ENCODE peak calls at places on chromosome X, in ten cellular contexts. G is endothelial cell, O is kidney, P is nephron progenitor cell, E is fibroblast of mammary gland, A is osteoblast, H is fibroblast of the aortic adventitia, C is foreskin fibroblast, V is lower lobe of right lung, S is A673. D is an unnamed sample.

GRCh38 chrX:56802921-56803848 is 74.1 kb downstream of the NBDY start:
- DNase-seq in G (peak; percentile 34), O (peak; percentile 87), P (peak; percentile 76), E (peak; percentile 83), A (peak; percentile 82), H (peak; percentile 93), C (peak; percentile 75), V (no peak), S (peak; percentile 80), D (no peak)

GRCh38 chrX:17587352-17587751 is 149.9 kb upstream of the SCML1 start:
- DNase-seq in G (no peak), O (no peak), P (no peak), E (no peak), A (no peak), H (no peak), C (no peak), V (no peak), S (no peak), D (no peak)

GRCh38 chrX:120839506-120839905 is 36.2 kb downstream of the CT47B1 start:
- DNase-seq in G (no peak), O (no peak), P (no peak), E (peak; percentile 70), A (no peak), H (peak; percentile 45), C (peak; percentile 65), V (no peak), S (peak; percentile 4), D (no peak)

GRCh38 chrX:149473966-149474365 is 31.1 kb downstream of the IDS start:
- DNase-seq in G (no peak), O (no peak), P (no peak), E (no peak), A (no peak), H (no peak), C (no peak), V (no peak), S (no peak), D (no peak)

GRCh38 chrX:107672955-107673378 is 44.7 kb downstream of the PRPS1 start:
- DNase-seq in G (peak; percentile 22), O (peak; percentile 94), P (peak; percentile 51), E (peak; percentile 90), A (no peak), H (peak; percentile 69), C (peak; percentile 58), V (peak; percentile 86), S (peak; percentile 63), D (no peak)

GRCh38 chrX:96147645-96148044 is 537.0 kb upstream of the DIAPH2 start:
- DNase-seq in G (no peak), O (no peak), P (no peak), E (no peak), A (no peak), H (peak; percentile 11), C (no peak), V (no peak), S (no peak), D (no peak)

GRCh38 chrX:110992611-110993010 is 103.4 kb upstream of the PAK3 start:
- DNase-seq in G (peak; percentile 12), O (no peak), P (peak; percentile 41), E (peak; percentile 21), A (no peak), H (peak; percentile 22), C (peak; percentile 6), V (no peak), S (peak; percentile 19), D (no peak)

GRCh38 chrX:72467171-72467570 is 105.5 kb downstream of the HDAC8 start:
- DNase-seq in G (no peak), O (no peak), P (no peak), E (no peak), A (no peak), H (no peak), C (no peak), V (no peak), S (no peak), D (no peak)

GRCh38 chrX:48508400-48509244 is at the start of gene PORCN:
- DNase-seq in G (peak; percentile 67), O (peak; percentile 94), P (peak; percentile 82), E (peak; percentile 41), A (peak; percentile 97), H (peak; percentile 47), C (peak; percentile 85), V (peak; percentile 88), S (peak; percentile 79), D (peak; percentile 55)

GRCh38 chrX:150763810-150764209 is 70.6 kb downstream of the MTMR1 start:
- DNase-seq in G (no peak), O (peak; percentile 45), P (peak; percentile 26), E (no peak), A (peak; percentile 48), H (no peak), C (no peak), V (no peak), S (no peak), D (no peak)

GRCh38 chrX:105635794-105636193 is 186.5 kb upstream of the NRK start:
- DNase-seq in G (no peak), O (no peak), P (no peak), E (no peak), A (no peak), H (no peak), C (no peak), V (no peak), S (no peak), D (no peak)

GRCh38 chrX:4708970-4709760 is 995.7 kb upstream of the PRKX start:
- DNase-seq in G (no peak), O (no peak), P (no peak), E (no peak), A (no peak), H (no peak), C (no peak), V (no peak), S (no peak), D (no peak)

GRCh38 chrX:69618803-69619202 is 2.9 kb downstream of the EDA start:
- DNase-seq in G (no peak), O (no peak), P (peak; percentile 12), E (peak; percentile 31), A (peak; percentile 48), H (peak; percentile 4), C (peak; percentile 13), V (no peak), S (peak; percentile 28), D (no peak)
- TF ChIP-seq CTCF in G (peak; percentile 41), O (no peak), P (peak; percentile 43), E (peak; percentile 42), A (peak; percentile 48), H (peak; percentile 18), C (peak; percentile 5), V (peak; percentile 28), S (peak; percentile 66), D (peak; percentile 40)

GRCh38 chrX:24515447-24515846 is 50.4 kb downstream of the PDK3 start:
- DNase-seq in G (no peak), O (no peak), P (no peak), E (peak; percentile 32), A (no peak), H (peak; percentile 21), C (peak; percentile 39), V (no peak), S (peak; percentile 39), D (no peak)
- TF ChIP-seq CTCF in G (no peak), O (no peak), P (peak; percentile 13), E (peak; percentile 39), A (no peak), H (peak; percentile 10), C (peak; percentile 9), V (peak; percentile 23), S (peak; percentile 57), D (no peak)

GRCh38 chrX:29233592-29234179 is 646.4 kb downstream of the IL1RAPL1 start:
- DNase-seq in G (no peak), O (no peak), P (no peak), E (no peak), A (no peak), H (no peak), C (no peak), V (peak; percentile 36), S (no peak), D (no peak)

GRCh38 chrX:29229802-29230201 is 642.6 kb downstream of the IL1RAPL1 start:
- DNase-seq in G (no peak), O (no peak), P (no peak), E (peak; percentile 31), A (no peak), H (peak; percentile 33), C (peak; percentile 13), V (no peak), S (no peak), D (no peak)

GRCh38 chrX:29231800-29232199 is 644.6 kb downstream of the IL1RAPL1 start:
- DNase-seq in G (no peak), O (no peak), P (no peak), E (peak; percentile 8), A (no peak), H (peak; percentile 37), C (peak; percentile 2), V (no peak), S (peak; percentile 9), D (no peak)
- TF ChIP-seq CTCF in G (no peak), O (no peak), P (peak; percentile 40), E (peak; percentile 29), A (no peak), H (peak; percentile 42), C (peak; percentile 14), V (no peak), S (peak; percentile 58), D (no peak)

DNA sequence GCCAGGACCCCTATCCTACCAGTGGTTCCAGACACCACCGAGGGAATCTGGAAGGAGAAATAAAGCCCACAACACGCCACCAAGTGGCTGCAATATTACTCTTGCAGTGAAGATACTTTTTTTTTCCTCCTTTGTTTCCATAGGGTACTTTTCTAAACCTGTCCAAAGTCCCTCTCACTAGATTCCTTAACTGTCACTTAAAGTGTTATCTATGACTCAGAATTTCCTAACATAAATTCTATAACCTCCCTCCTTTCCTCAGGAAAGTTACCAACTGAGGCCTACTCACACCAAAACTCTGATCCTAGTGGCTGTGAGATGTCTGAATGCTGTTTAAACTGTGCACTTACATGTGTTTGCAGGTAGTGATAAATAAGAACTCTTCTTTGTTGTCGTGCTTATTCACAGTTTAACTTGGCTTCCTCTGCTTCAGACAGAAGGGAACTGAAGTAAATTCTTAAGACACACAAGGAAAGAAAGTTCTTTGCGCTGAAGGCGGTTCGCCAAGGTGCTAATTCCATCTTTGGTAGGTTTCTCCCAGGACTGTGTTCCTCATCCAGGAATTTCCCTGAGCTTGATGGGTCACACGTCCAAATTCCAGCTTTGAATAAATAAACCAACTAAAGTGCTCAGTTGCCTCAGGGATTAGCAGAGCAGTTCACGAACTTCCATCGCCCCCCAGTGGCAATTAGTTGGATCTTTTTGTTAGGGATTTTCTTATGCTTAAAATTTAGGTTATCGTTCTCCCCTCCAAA is 10.7 kb upstream of the HCCS start:
- DNase-seq in G (no peak), O (no peak), P (peak; percentile 12), E (peak; percentile 69), A (no peak), H (peak; percentile 90), C (peak; percentile 76), V (no peak), S (peak; percentile 55), D (no peak)
- TF ChIP-seq CTCF in G (peak; percentile 43), O (peak; percentile 21), P (peak; percentile 36), E (peak; percentile 56), A (peak; percentile 56), H (peak; percentile 53), C (peak; percentile 24), V (peak; percentile 36), S (peak; percentile 57), D (peak; percentile 62)

D was measured in mesothelial cell of epicardium.